ENCODE peak calls at places on chromosomes 2 and 18, in six cellular contexts. I, J, X, N, M and P are unnamed samples.

GRCh38 chr18:55856191-55856590 is 268.2 kb upstream of the TCF4 start:
- DNase-seq in I (no peak), J (no peak), X (no peak), N (peak), M (no peak), P (no peak)

GRCh38 chr2:179854891-179855290 is 6.5 kb downstream of the ZNF385B start:
- DNase-seq in I (no peak), J (no peak), X (no peak), N (no peak), M (no peak), P (no peak)

GRCh38 chr2:145339646-145340045 is 819.7 kb upstream of the ZEB2 start:
- DNase-seq in I (no peak), J (no peak), X (no peak), N (no peak), M (no peak), P (no peak)

GRCh38 chr18:6057604-6058003 is 162.3 kb upstream of the TMEM200C start:
- DNase-seq in I (no peak), J (no peak), X (no peak), N (no peak), M (no peak), P (no peak)

GRCh38 chr2:239824866-239825704 is 200.1 kb downstream of the NDUFA10 start:
- DNase-seq in I (no peak), J (no peak), X (peak), N (no peak), M (no peak), P (no peak)

GRCh38 chr18:62328775-62329525 is 3.8 kb downstream of the TNFRSF11A start:
- DNase-seq in I (no peak), J (no peak), X (no peak), N (no peak), M (no peak), P (no peak)

GRCh38 chr2:224638338-224638823 is 53.2 kb upstream of the CUL3 start:
- DNase-seq in I (no peak), J (no peak), X (no peak), N (no peak), M (no peak), P (peak)

GRCh38 chr2:46120792-46121565 is 176.2 kb upstream of the EPAS1 start:
- DNase-seq in I (no peak), J (no peak), X (no peak), N (no peak), M (no peak), P (peak)

GRCh38 chr18:62399781-62400308 is 74.7 kb downstream of the TNFRSF11A start:
- DNase-seq in I (no peak), J (no peak), X (no peak), N (peak), M (peak), P (peak)

GRCh38 chr2:187482796-187483195 is 34.7 kb upstream of the CALCRL start:
- DNase-seq in I (no peak), J (no peak), X (no peak), N (no peak), M (no peak), P (no peak)

GRCh38 chr18:79010802-79011201 is 31.2 kb downstream of the SALL3 start:
- DNase-seq in I (no peak), J (no peak), X (no peak), N (no peak), M (no peak), P (no peak)

GRCh38 chr2:192194065-192194865 is 468 bp downstream of the TMEFF2 start:
- DNase-seq in I (peak), J (no peak), X (peak), N (peak), M (peak), P (no peak)

GRCh38 chr18:63869851-63870250 is 17.7 kb upstream of the SERPINB2 start:
- DNase-seq in I (no peak), J (no peak), X (no peak), N (no peak), M (no peak), P (no peak)

GRCh38 chr2:241777686-241778627 is 1.3 kb downstream of the GAL3ST2 start:
- DNase-seq in I (no peak), J (no peak), X (no peak), N (no peak), M (no peak), P (no peak)

GRCh38 chr18:70195852-70196434 is 9.5 kb downstream of the RTTN start:
- DNase-seq in I (no peak), J (no peak), X (no peak), N (peak), M (peak), P (peak)

GRCh38 chr2:204325468-204325867 is 219.8 kb upstream of the PARD3B start:
- DNase-seq in I (peak), J (peak), X (peak), N (peak), M (peak), P (peak)

GRCh38 chr2:123434681-123435080 is 590.4 kb upstream of the CNTNAP5 start:
- DNase-seq in I (no peak), J (no peak), X (no peak), N (no peak), M (no peak), P (no peak)

GRCh38 chr2:37142546-37142945 is 14.2 kb downstream of the EIF2AK2 start:
- DNase-seq in I (no peak), J (no peak), X (no peak), N (no peak), M (no peak), P (no peak)

GRCh38 chr2:109516445-109517117 is 97.2 kb downstream of the SEPTIN10 start:
- DNase-seq in I (peak), J (no peak), X (peak), N (peak), M (peak), P (peak)

GRCh38 chr18:24731981-24732380 is 271.5 kb downstream of the HRH4 start:
- DNase-seq in I (no peak), J (no peak), X (no peak), N (no peak), M (no peak), P (no peak)

GRCh38 chr2:50084086-50084843 is 930.0 kb upstream of the FSHR start:
- DNase-seq in I (no peak), J (no peak), X (no peak), N (no peak), M (no peak), P (no peak)

GRCh38 chr2:188478724-188479123 is 187.1 kb downstream of the GULP1 start:
- DNase-seq in I (no peak), J (no peak), X (no peak), N (no peak), M (no peak), P (no peak)

GRCh38 chr2:37689751-37690150 is 18.3 kb upstream of the CDC42EP3 start:
- DNase-seq in I (no peak), J (no peak), X (peak), N (no peak), M (no peak), P (no peak)

GRCh38 chr18:49014605-49015267 is 64.0 kb upstream of the SMAD7 start:
- DNase-seq in I (peak), J (no peak), X (no peak), N (no peak), M (no peak), P (no peak)

GRCh38 chr2:37837576-37838335 is 87.3 kb upstream of the RMDN2 start:
- DNase-seq in I (no peak), J (no peak), X (peak), N (no peak), M (peak), P (peak)

GRCh38 chr2:49122107-49122506 is 32.2 kb downstream of the FSHR start:
- DNase-seq in I (no peak), J (no peak), X (no peak), N (no peak), M (no peak), P (no peak)

GRCh38 chr2:52861606-52862005 is 906.0 kb upstream of the CHAC2 start:
- DNase-seq in I (no peak), J (no peak), X (no peak), N (no peak), M (peak), P (no peak)

GRCh38 chr2:225894240-225894980 is 494.9 kb downstream of the NYAP2 start:
- DNase-seq in I (no peak), J (no peak), X (no peak), N (peak), M (no peak), P (no peak)

GRCh38 chr2:191247381-191248057 is 2.3 kb downstream of the MYO1B start:
- DNase-seq in I (no peak), J (no peak), X (peak), N (peak), M (no peak), P (no peak)

GRCh38 chr2:43219383-43220228 is 6.8 kb downstream of the ZFP36L2 start:
- DNase-seq in I (peak), J (peak), X (peak), N (peak), M (peak), P (peak)
- TF ChIP-seq POLR2A in I (no peak), J (no peak), X (peak), N (peak), M (peak), P (peak)

GRCh38 chr2:111897924-111898702 is at the start of gene MERTK:
- DNase-seq in I (peak), J (peak), X (peak), N (peak), M (peak), P (peak)
- TF ChIP-seq CTCF in I (peak), J (no peak), X (peak), N (peak), M (peak), P (peak)

DNA sequence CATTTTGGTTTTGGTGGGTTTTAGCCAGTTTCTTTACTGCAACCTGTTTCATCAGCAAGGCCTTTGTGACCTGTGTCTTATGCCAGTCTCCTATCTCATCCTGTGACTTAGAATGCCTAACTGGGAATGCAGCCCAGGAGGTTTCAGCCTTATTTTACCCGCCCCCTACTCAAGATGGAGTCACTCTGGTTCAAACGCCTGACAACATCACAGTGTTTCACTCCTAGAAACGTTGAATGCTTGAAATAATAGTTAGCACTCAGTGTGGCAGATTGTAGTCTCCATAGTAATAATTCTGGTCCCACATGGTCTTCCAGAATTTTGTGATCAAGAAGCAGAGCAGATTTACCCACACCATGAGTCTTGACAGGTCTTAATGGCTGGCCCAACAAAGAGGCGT is 159.0 kb upstream of the TRIB2 start:
- DNase-seq in I (no peak), J (no peak), X (no peak), N (no peak), M (no peak), P (no peak)
- H3K4me3 ChIP-seq in I (no peak), J (no peak), X (no peak), N (no peak), M (no peak), P (no peak)

DNA sequence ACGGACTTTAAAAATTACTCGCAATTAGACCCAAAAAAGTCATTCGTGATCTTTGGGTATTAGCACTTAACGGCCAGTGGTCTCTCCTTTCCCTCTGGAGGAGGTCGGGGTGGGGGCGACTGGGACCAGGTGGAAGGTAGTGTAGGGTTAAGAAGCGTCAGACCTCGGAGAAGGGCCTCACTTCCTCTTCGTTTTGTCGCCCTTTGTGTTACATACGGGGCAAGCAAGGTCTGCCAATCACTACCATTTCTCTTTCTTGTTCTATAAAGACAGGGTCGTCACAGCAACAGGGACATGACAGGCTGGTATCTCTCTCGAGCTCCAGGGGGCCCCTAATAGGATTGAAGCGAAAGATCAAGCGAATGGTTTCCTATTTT is 136.6 kb downstream of the INSIG2 start:
- DNase-seq in I (no peak), J (no peak), X (no peak), N (no peak), M (no peak), P (no peak)
- TF ChIP-seq POLR2A in I (no peak), J (no peak), X (no peak), N (no peak), M (no peak), P (no peak)

DNA sequence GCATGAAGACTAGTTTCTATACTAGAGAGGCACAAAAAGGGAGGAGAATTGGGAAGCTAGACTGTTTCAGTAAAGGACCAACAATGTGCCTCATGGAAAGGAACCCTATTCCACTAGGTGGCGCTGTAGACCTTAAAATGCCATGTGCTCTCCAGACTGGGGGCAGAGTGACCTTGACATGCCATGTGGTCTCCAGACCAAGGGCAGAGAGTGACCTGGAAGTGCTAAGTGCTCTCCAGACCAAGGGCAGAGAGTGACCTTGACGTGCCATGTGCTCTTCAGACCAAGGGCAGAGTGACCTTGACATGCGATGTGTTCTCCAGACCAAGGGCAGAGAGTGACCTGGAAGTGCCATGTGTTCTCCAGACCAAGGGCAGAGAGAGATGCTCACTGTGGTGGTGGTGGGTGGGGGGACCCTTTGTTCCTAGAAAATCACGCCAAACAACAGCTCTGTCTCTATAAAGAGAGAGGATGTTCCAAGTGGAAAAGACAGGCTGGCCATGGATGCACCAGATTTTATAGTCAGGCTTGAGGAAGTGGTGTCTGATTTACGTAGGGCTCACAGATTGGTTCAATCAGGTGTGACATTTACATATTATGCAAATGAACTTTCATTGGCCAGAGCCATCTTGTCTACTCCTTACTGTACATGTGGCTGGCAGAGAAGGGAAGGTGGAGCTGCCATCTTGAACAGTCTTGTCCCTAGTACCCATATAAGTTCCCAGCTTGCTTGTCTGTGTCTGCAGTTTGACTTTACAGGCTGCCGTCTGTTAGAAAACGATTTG is 344.0 kb upstream of the DDX18 start:
- DNase-seq in I (peak), J (no peak), X (no peak), N (no peak), M (peak), P (peak)
- TF ChIP-seq CTCF in I (peak), J (no peak), X (peak), N (peak), M (peak), P (peak)